ENCODE peak calls at places on chromosomes 1 and 21, in eight cellular contexts. J is adrenal gland, S is body of pancreas, L is prostate gland, E is tibial nerve, K is H54, X is lower leg skin, M is HCT116. Y is an unnamed sample.

GRCh38 chr1:14597343-14598006 is 1.0 kb upstream of the KAZN start:
- DNase-seq in X (no peak), L (no peak), J (no peak), E (no peak), K (no peak), M (no peak), S (no peak), Y (no peak)

GRCh38 chr21:33971492-33972013 is 55.9 kb upstream of the ATP5PO start:
- DNase-seq in X (no peak), L (peak; percentile 29), E (no peak), K (no peak), S (no peak), J (no peak), M (no peak), Y (no peak)

GRCh38 chr1:231986631-231987291 is 360.2 kb downstream of the DISC1 start:
- DNase-seq in X (no peak), J (no peak), S (no peak), E (peak; percentile 32), L (peak; percentile 59), K (no peak), M (no peak), Y (no peak)

GRCh38 chr1:241724741-241725356 is 72.8 kb downstream of the WDR64 start:
- DNase-seq in J (no peak), X (no peak), L (no peak), M (no peak), K (no peak), E (no peak), S (no peak), Y (no peak)

GRCh38 chr1:117883620-117884019 is 45.8 kb downstream of the GDAP2 start:
- DNase-seq in L (no peak), S (no peak), X (no peak), K (no peak), J (no peak), E (no peak), M (no peak), Y (no peak)

GRCh38 chr1:101732221-101732620 is 264.5 kb downstream of the OLFM3 start:
- DNase-seq in E (no peak), K (no peak), L (no peak), S (no peak), X (no peak), M (no peak), J (no peak), Y (no peak)

GRCh38 chr1:158039380-158039779 is 45.9 kb downstream of the KIRREL1 start:
- DNase-seq in L (no peak), K (no peak), X (no peak), S (no peak), J (no peak), M (no peak), E (no peak), Y (no peak)

GRCh38 chr1:15027515-15027948 is 126.0 kb upstream of the TMEM51 start:
- DNase-seq in X (peak; percentile 96), K (peak; percentile 57), S (peak; percentile 75), E (peak; percentile 42), J (peak; percentile 80), M (peak; percentile 22), L (peak; percentile 50), Y (peak; percentile 84)

GRCh38 chr1:21622466-21623315 is 46.5 kb downstream of the RAP1GAP start:
- DNase-seq in J (no peak), L (peak; percentile 59), E (no peak), M (no peak), S (peak; percentile 72), K (no peak), X (no peak), Y (peak; percentile 39)

GRCh38 chr1:200896571-200897187 is 2.0 kb downstream of the INAVA start:
- DNase-seq in L (peak; percentile 50), E (no peak), J (no peak), X (no peak), S (peak; percentile 94), M (peak; percentile 54), K (peak; percentile 54), Y (no peak)

GRCh38 chr21:37193676-37194075 is 73.5 kb downstream of the VPS26C start:
- DNase-seq in M (no peak), X (no peak), L (no peak), S (no peak), E (no peak), K (no peak), J (no peak), Y (no peak)

GRCh38 chr1:228131736-228132135 is 8.3 kb upstream of the GUK1 start:
- DNase-seq in J (no peak), L (no peak), K (no peak), M (no peak), X (no peak), S (no peak), E (no peak), Y (no peak)

GRCh38 chr21:26115346-26115745 is 55.2 kb downstream of the APP start:
- DNase-seq in E (no peak), M (no peak), L (no peak), J (no peak), X (no peak), K (no peak), S (peak; percentile 13), Y (no peak)

GRCh38 chr1:16165548-16165947 is 9.7 kb upstream of the EPHA2 start:
- DNase-seq in M (no peak), E (no peak), S (no peak), J (no peak), X (peak; percentile 83), K (no peak), L (no peak), Y (no peak)

GRCh38 chr1:164515221-164515620 is 43.8 kb upstream of the PBX1 start:
- DNase-seq in M (no peak), J (no peak), S (no peak), X (no peak), K (no peak), E (no peak), L (no peak), Y (no peak)

GRCh38 chr1:116323419-116323987 is 49.5 kb upstream of the ATP1A1 start:
- DNase-seq in K (no peak), L (no peak), S (no peak), E (no peak), X (no peak), M (no peak), J (no peak), Y (no peak)

GRCh38 chr1:43284711-43285110 is 670 bp downstream of the C1orf210 start:
- DNase-seq in M (no peak), E (no peak), S (no peak), K (no peak), L (no peak), X (peak; percentile 65), J (no peak), Y (no peak)

GRCh38 chr1:43286533-43286932 is 1.2 kb upstream of the C1orf210 start:
- DNase-seq in K (no peak), L (no peak), E (no peak), X (peak; percentile 34), M (no peak), S (no peak), J (no peak), Y (no peak)

GRCh38 chr1:43284065-43284464 is 1.3 kb downstream of the C1orf210 start:
- DNase-seq in M (no peak), K (no peak), L (no peak), E (no peak), S (no peak), X (peak; percentile 45), J (no peak), Y (peak; percentile 5)

GRCh38 chr1:43286115-43286514 is 734 bp upstream of the C1orf210 start:
- DNase-seq in K (no peak), L (no peak), J (no peak), M (no peak), S (no peak), X (peak; percentile 54), E (no peak), Y (no peak)

DNA sequence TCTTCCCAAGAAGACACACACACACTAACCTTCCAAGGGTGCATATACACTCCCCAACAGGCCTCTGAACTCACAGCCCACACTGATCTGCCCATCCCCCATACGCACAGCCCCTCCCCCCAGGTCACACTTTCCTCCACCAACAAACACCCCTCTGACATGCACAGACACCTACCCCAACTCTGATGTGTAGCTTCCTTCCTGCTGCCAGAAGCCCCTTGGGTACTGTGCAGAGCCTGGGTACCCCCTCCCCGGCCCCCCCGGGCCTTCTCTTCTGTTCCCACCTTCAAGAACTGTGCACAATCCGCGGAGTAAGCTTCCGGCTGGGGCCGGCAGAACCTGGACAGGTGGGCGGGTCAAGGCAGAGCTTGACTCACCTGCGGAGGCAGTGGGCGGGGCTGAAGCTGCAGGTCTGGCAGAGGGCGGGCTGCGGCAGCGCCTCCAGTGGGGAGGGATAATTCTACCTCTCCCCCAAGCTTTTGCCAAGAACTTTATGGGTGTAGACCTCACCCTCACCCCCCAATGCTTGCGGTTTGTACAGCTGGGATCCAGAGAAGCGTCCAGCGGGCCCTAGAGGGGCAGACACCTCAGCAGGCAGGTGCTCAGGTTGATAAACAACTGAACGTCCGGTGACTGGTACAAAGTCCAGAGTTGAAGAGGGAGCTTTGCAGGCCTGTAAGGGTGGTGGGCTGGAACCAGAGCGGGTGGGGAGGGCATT is at the start of gene C1orf210:
- DNase-seq in J (no peak), L (peak; percentile 91), K (no peak), M (peak; percentile 81), S (peak; percentile 96), E (no peak), X (peak; percentile 86), Y (no peak)
- TF ChIP-seq POLR2A in J (no peak), L (peak; percentile 54), K (no peak), M (no peak), S (no peak), E (no peak), X (no peak), Y (no peak)

GRCh38 chr1:54287821-54288220 is 87.9 kb downstream of the MRPL37 start:
- DNase-seq in L (no peak), M (no peak), E (no peak), S (no peak), K (no peak), X (no peak), J (no peak), Y (no peak)
- TF ChIP-seq POLR2A in L (no peak), M (no peak), E (no peak), S (no peak), K (no peak), X (no peak), J (no peak), Y (no peak)

DNA sequence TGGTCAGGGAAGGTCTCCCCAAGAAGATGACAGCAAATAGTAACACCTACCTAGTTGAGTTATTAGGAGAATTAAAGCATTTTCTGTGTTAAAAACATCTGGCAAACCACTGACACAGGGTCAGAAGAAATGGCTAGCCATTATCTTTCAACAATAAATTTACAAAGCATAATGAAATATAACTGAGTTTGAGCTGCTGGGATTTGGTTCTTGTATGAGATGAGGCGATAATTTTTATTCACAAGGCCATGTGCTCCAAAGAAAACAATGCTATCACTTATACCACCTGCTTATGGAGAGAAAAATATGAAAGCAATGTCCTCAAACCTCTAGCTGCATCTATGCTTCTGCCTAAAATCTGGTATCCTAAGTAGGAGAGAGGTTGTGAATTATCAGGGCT is 202.3 kb downstream of the CRB1 start:
- DNase-seq in J (no peak), K (no peak), E (no peak), M (no peak), L (no peak), S (no peak), X (no peak), Y (no peak)
- TF ChIP-seq POLR2A in J (no peak), K (no peak), E (no peak), M (no peak), L (no peak), S (no peak), X (no peak), Y (no peak)

DNA sequence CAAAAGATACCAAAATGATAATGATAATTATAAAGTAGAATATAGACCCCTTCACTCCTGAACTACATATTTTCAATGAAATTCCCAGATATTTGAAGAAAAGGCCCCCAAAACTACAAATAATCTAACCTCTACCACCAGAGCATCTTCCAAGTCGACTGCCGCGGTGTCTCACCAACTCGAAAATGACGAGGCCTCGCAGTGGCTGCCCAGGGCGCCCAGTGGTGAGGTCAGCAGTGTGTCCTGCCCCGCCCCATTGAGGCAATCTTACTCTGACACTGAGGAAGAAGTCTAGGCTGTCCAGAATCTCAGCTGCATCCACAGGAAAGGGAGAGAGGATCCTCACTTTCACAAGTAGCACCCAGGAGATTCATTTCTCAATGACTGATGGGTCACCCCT is 5.2 kb downstream of the DUSP10 start:
- DNase-seq in M (no peak), E (no peak), S (no peak), K (no peak), L (no peak), X (no peak), J (no peak), Y (no peak)
- TF ChIP-seq POLR2A in M (no peak), E (no peak), S (no peak), K (no peak), L (no peak), X (no peak), J (no peak), Y (no peak)

Y was measured in ovary.